ENCODE peak calls at places on chromosomes 3 and 15, in six cellular contexts. T, D, P, I, M and C are unnamed samples.

GRCh38 chr3:157089455-157090221 is 70.3 kb downstream of the CCNL1 start:
- DNase-seq in I (no peak), M (peak), D (peak), T (peak), P (no peak), C (peak)

GRCh38 chr3:65412591-65412990 is 626.1 kb downstream of the MAGI1 start:
- DNase-seq in M (peak), P (no peak), T (no peak), D (no peak), I (no peak), C (no peak)

GRCh38 chr15:60626051-60626450 is 147.1 kb upstream of the ICE2 start:
- DNase-seq in T (no peak), P (no peak), M (no peak), I (no peak), D (no peak), C (no peak)

GRCh38 chr3:50388021-50388719 is 28.8 kb upstream of the TMEM115 start:
- DNase-seq in M (peak), I (no peak), P (peak), D (peak), T (no peak), C (no peak)

GRCh38 chr3:22089284-22089683 is 338.3 kb upstream of the ZNF385D start:
- DNase-seq in I (peak), M (peak), D (peak), T (peak), P (peak), C (peak)

GRCh38 chr3:179432021-179432420 is 19.2 kb downstream of the GNB4 start:
- DNase-seq in P (no peak), T (peak), M (peak), I (no peak), D (peak), C (no peak)

GRCh38 chr15:77461486-77461885 is 40.8 kb downstream of the HMG20A start:
- DNase-seq in D (no peak), M (no peak), P (no peak), I (peak), T (no peak), C (no peak)

GRCh38 chr3:4846529-4846928 is 132.7 kb upstream of the BHLHE40 start:
- DNase-seq in I (no peak), P (no peak), T (no peak), M (no peak), D (no peak), C (no peak)

GRCh38 chr15:93030430-93031102 is 58.4 kb downstream of the RGMA start:
- DNase-seq in D (peak), P (peak), T (peak), M (peak), I (peak), C (peak)